ENCODE peak calls at places on chromosome 11, in seven cellular contexts. S is testis, T is Peyer's patch, C is IMR-90, M is A549, W is uterus, B is H1. K is an unnamed sample.

GRCh38 chr11:15309296-15309695 is 194.6 kb downstream of the INSC start:
- DNase-seq in S (no peak), T (no peak), C (no peak), M (no peak), W (no peak), B (no peak), K (no peak)

GRCh38 chr11:35823742-35824298 is 120.0 kb upstream of the LDLRAD3 start:
- DNase-seq in S (peak; percentile 53), T (no peak), C (no peak), M (no peak), W (no peak), B (no peak), K (no peak)

GRCh38 chr11:77253690-77254089 is 47.8 kb downstream of the GDPD4 start:
- DNase-seq in S (no peak), T (no peak), C (no peak), M (no peak), W (no peak), B (no peak), K (no peak)

GRCh38 chr11:110381214-110381613 is 48.5 kb upstream of the FDX1 start:
- DNase-seq in S (no peak), T (no peak), C (no peak), M (no peak), W (no peak), B (no peak), K (no peak)

GRCh38 chr11:45234306-45235006 is 51.7 kb downstream of the SYT13 start:
- DNase-seq in S (no peak), T (no peak), C (no peak), M (no peak), W (no peak), B (no peak), K (no peak)

GRCh38 chr11:34866375-34866774 is 49.8 kb downstream of the APIP start:
- DNase-seq in S (no peak), T (no peak), C (peak; percentile 22), M (no peak), W (no peak), B (no peak), K (no peak)

GRCh38 chr11:90434858-90435257 is 212.0 kb upstream of the CHORDC1 start:
- DNase-seq in S (peak; percentile 37), T (no peak), C (no peak), M (no peak), W (no peak), B (no peak), K (peak; percentile 2)

GRCh38 chr11:2443881-2444300 is 423 bp downstream of the TRPM5 start:
- DNase-seq in S (no peak), T (no peak), C (no peak), M (no peak), W (no peak), B (no peak), K (no peak)

GRCh38 chr11:61056566-61056965 is 45.7 kb upstream of the CD5 start:
- DNase-seq in S (no peak), T (peak; percentile 9), C (no peak), M (no peak), W (no peak), B (no peak), K (no peak)

GRCh38 chr11:3107608-3108182 is 50.5 kb upstream of the CARS1 start:
- DNase-seq in S (no peak), T (no peak), C (no peak), M (no peak), W (no peak), B (no peak), K (no peak)

GRCh38 chr11:112421854-112422253 is 161.2 kb upstream of the PLET1 start:
- DNase-seq in S (no peak), T (no peak), C (no peak), M (no peak), W (no peak), B (peak; percentile 7), K (no peak)

GRCh38 chr11:126307706-126308105 is 3.8 kb downstream of the DCPS start:
- DNase-seq in S (peak; percentile 55), T (no peak), C (peak; percentile 58), M (no peak), W (no peak), B (no peak), K (peak; percentile 55)

GRCh38 chr11:65305501-65306268 is 9.0 kb upstream of the CDC42EP2 start:
- DNase-seq in S (no peak), T (peak; percentile 67), C (peak; percentile 90), M (no peak), W (no peak), B (no peak), K (no peak)

GRCh38 chr11:66743271-66743968 is 14.4 kb upstream of the SPTBN2 start:
- DNase-seq in S (no peak), T (peak; percentile 84), C (no peak), M (peak; percentile 78), W (no peak), B (no peak), K (no peak)

GRCh38 chr11:697028-697491 is 1.4 kb downstream of the TMEM80 start:
- DNase-seq in S (no peak), T (no peak), C (peak; percentile 90), M (no peak), W (peak; percentile 42), B (no peak), K (no peak)

GRCh38 chr11:694563-695331 is at the start of gene DEAF1:
- DNase-seq in S (peak; percentile 98), T (peak; percentile 99), C (peak; percentile 96), M (peak; percentile 37), W (peak; percentile 100), B (peak; percentile 96), K (peak; percentile 99)

GRCh38 chr11:693887-694562 is 997 bp downstream of the DEAF1 start:
- DNase-seq in S (no peak), T (peak; percentile 74), C (no peak), M (no peak), W (peak; percentile 43), B (no peak), K (no peak)

GRCh38 chr11:695332-695605 is 247 bp upstream of the DEAF1 start:
- DNase-seq in S (no peak), T (no peak), C (no peak), M (no peak), W (no peak), B (no peak), K (no peak)

GRCh38 chr11:695606-696381 is at the start of gene TMEM80:
- DNase-seq in S (peak; percentile 99), T (peak; percentile 100), C (peak; percentile 96), M (peak; percentile 54), W (peak; percentile 99), B (peak; percentile 91), K (peak; percentile 97)
- TF ChIP-seq POLR2A in S (no peak), T (peak; percentile 57), C (peak; percentile 68), M (peak; percentile 89), W (peak; percentile 61), B (peak; percentile 59), K (peak; percentile 65)

DNA sequence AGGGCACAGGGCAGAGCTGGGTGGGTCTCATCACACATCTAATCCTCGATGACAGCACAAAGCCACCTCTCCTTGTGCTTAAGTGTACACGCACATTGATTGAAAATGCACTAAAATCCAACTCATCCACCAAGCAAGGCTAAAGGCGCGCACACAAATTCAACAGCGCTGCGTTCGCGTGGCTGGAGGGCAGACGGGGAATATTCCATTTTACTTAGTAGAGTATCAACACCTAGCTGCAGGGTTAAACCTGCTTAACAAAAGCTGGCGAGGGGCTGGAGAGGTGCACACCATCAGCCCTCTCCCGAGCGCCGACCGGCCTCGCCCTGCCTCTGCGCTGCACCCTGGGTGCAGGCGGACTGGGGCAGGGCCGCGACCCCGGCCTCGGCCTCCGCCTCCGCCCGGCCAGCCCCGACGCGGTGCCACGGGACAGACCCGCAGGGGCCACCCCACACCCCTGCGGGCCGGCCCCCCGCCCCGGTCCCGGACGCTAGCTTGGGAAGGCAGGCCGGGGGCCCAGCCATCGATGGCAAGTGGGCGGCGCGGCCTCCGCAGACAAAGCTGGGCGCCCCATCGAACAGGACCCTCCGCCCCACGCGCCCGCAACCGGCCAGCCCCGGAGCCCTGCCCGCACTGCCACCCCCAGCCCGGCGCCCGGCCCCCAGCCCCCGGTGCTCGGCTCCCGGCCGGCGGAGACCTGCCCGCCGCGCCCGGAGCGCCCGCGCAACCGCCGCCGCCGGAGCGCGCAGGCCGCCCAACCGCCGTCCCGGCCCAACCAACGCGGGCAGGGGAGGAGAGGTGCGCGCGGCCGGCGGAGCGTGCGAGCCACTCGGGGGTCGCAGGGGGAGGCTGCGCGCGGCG is 914 bp downstream of the PRDM10 start:
- DNase-seq in S (peak; percentile 56), T (peak; percentile 64), C (peak; percentile 25), M (peak; percentile 24), W (no peak), B (no peak), K (peak; percentile 74)
- TF ChIP-seq POLR2A in S (no peak), T (peak; percentile 24), C (no peak), M (no peak), W (no peak), B (peak; percentile 61), K (no peak)

GRCh38 chr11:416051-416756 is 1.4 kb upstream of the SIGIRR start:
- DNase-seq in S (no peak), T (peak; percentile 49), C (no peak), M (no peak), W (no peak), B (no peak), K (no peak)

GRCh38 chr11:416757-417621 is 2.2 kb upstream of the SIGIRR start:
- DNase-seq in S (no peak), T (peak; percentile 81), C (no peak), M (no peak), W (no peak), B (peak; percentile 50), K (no peak)

GRCh38 chr11:414333-414857 is 404 bp downstream of the SIGIRR start:
- DNase-seq in S (no peak), T (peak; percentile 45), C (no peak), M (no peak), W (no peak), B (no peak), K (no peak)

GRCh38 chr11:417652-418342 is 3.0 kb upstream of the SIGIRR start:
- DNase-seq in S (no peak), T (peak; percentile 44), C (no peak), M (no peak), W (no peak), B (no peak), K (no peak)

GRCh38 chr11:415640-416041 is 842 bp upstream of the SIGIRR start:
- DNase-seq in S (no peak), T (no peak), C (no peak), M (no peak), W (no peak), B (no peak), K (no peak)
- TF ChIP-seq POLR2A in S (no peak), T (no peak), C (no peak), M (no peak), W (no peak), B (no peak), K (no peak)

DNA sequence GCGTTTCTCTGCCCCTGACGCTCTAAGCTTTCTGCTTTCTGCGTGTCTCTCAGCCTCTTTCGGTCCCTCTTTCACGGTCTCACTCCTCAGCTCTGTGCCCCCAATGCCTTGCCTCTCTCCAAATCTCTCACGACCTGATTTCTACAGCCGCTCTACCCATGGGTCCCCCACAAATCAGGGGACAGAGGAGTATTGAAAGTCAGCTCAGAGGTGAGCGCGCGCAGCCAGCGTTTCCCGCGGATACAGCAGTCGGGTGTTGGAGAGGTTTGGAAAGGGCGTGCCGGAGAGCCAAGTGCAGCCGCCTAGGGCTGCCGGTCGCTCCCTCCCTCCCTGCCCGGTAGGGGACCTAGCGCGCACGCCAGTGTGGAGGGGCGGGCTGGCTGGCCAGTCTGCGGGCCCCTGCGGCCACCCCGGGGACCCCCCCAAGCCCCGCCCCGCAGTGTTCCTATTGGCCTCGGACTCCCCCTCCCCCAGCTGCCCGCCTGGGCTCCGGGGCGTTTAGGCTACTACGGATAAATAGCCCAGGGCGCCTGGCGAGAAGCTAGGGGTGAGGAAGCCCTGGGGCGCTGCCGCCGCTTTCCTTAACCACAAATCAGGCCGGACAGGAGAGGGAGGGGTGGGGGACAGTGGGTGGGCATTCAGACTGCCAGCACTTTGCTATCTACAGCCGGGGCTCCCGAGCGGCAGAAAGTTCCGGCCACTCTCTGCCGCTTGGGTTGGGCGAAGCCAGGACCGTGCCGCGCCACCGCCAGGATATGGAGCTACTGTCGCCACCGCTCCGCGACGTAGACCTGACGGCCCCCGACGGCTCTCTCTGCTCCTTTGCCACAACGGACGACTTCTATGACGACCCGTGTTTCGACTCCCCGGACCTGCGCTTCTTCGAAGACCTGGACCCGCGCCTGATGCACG is at the start of gene MYOD1:
- DNase-seq in S (no peak), T (no peak), C (no peak), M (no peak), W (no peak), B (no peak), K (peak; percentile 11)
- TF ChIP-seq POLR2A in S (no peak), T (no peak), C (no peak), M (no peak), W (no peak), B (no peak), K (no peak)